ENCODE peak calls at places on chromosomes 7 and 10, in seven cellular contexts. V is neural crest cell, U is cardiac fibroblast, Y is HFFc6, S is fibroblast of pulmonary artery, B is IMR-90, L is heart right ventricle. I is an unnamed sample.
A peak's percentile ranks its signal among the peaks of the same experiment; 100 is the strongest.

GRCh38 chr7:14839307-14839706 is 63.2 kb downstream of the DGKB start:
- DNase-seq in V (no peak), U (no peak), Y (no peak), S (no peak), B (no peak), L (no peak), I (no peak)

GRCh38 chr10:83934062-83934461 is 205.2 kb upstream of the GHITM start:
- DNase-seq in V (no peak), U (no peak), Y (no peak), S (no peak), B (no peak), L (no peak), I (no peak)

GRCh38 chr10:29183304-29183918 is 105.5 kb upstream of the LYZL1 start:
- DNase-seq in V (no peak), U (no peak), Y (no peak), S (no peak), B (no peak), L (no peak), I (no peak)

GRCh38 chr10:51100221-51100620 is 25.9 kb downstream of the PRKG1 start:
- DNase-seq in V (no peak), U (peak; percentile 33), Y (no peak), S (peak; percentile 41), B (peak; percentile 20), L (no peak), I (no peak)

GRCh38 chr7:102873470-102874165 is 39.2 kb upstream of the LRRC17 start:
- DNase-seq in V (no peak), U (no peak), Y (no peak), S (no peak), B (no peak), L (no peak), I (no peak)

GRCh38 chr7:82729172-82730030 is 285.8 kb upstream of the CACNA2D1 start:
- DNase-seq in V (peak; percentile 9), U (peak; percentile 67), Y (peak; percentile 59), S (peak; percentile 70), B (peak; percentile 60), L (no peak), I (no peak)

GRCh38 chr10:122007415-122007814 is 18.5 kb downstream of the TACC2 start:
- DNase-seq in V (no peak), U (no peak), Y (no peak), S (no peak), B (no peak), L (no peak), I (no peak)

GRCh38 chr7:326845-327304 is 36.9 kb downstream of the FOXL3 start:
- DNase-seq in V (no peak), U (peak; percentile 36), Y (no peak), S (peak; percentile 22), B (peak; percentile 20), L (no peak), I (no peak)

GRCh38 chr10:42984761-42985325 is 92.0 kb upstream of the RET start:
- DNase-seq in V (no peak), U (no peak), Y (no peak), S (no peak), B (no peak), L (no peak), I (peak; percentile 44)

GRCh38 chr10:79184141-79184625 is 115.4 kb downstream of the ZMIZ1 start:
- DNase-seq in V (no peak), U (peak; percentile 60), Y (peak; percentile 84), S (peak; percentile 74), B (peak; percentile 84), L (no peak), I (no peak)

GRCh38 chr7:107370816-107371215 is 99.0 kb upstream of the GPR22 start:
- DNase-seq in V (no peak), U (no peak), Y (no peak), S (no peak), B (no peak), L (no peak), I (no peak)

GRCh38 chr10:97726636-97727178 is 10.2 kb upstream of the ZFYVE27 start:
- DNase-seq in V (no peak), U (peak; percentile 77), Y (peak; percentile 49), S (peak; percentile 86), B (peak; percentile 85), L (no peak), I (peak; percentile 25)

GRCh38 chr7:126483972-126484371 is 768.8 kb downstream of the GRM8 start:
- DNase-seq in V (no peak), U (no peak), Y (no peak), S (no peak), B (no peak), L (no peak), I (no peak)

GRCh38 chr10:46544989-46545791 is 11.3 kb downstream of the GPRIN2 start:
- DNase-seq in V (no peak), U (peak; percentile 33), Y (peak; percentile 56), S (peak; percentile 23), B (no peak), L (no peak), I (peak; percentile 46)

GRCh38 chr10:50585921-50586739 is 37.6 kb downstream of the SGMS1 start:
- DNase-seq in V (no peak), U (peak; percentile 55), Y (no peak), S (peak; percentile 77), B (peak; percentile 68), L (no peak), I (no peak)

GRCh38 chr10:33746878-33747277 is 412.4 kb upstream of the NRP1 start:
- DNase-seq in V (no peak), U (peak; percentile 21), Y (no peak), S (peak; percentile 29), B (peak; percentile 66), L (no peak), I (no peak)

GRCh38 chr7:128893251-128894100 is 17.0 kb downstream of the KCP start:
- DNase-seq in V (no peak), U (no peak), Y (no peak), S (no peak), B (no peak), L (no peak), I (peak; percentile 51)

GRCh38 chr7:93046641-93047040 is 71.1 kb downstream of the SAMD9 start:
- DNase-seq in V (peak; percentile 47), U (no peak), Y (no peak), S (no peak), B (no peak), L (no peak), I (no peak)

GRCh38 chr7:46725136-46725535 is 804.1 kb upstream of the IGFBP3 start:
- DNase-seq in V (no peak), U (no peak), Y (no peak), S (peak; percentile 14), B (no peak), L (no peak), I (no peak)

GRCh38 chr7:144955422-144955821 is 119.6 kb upstream of the TPK1 start:
- DNase-seq in V (no peak), U (no peak), Y (no peak), S (no peak), B (no peak), L (no peak), I (no peak)
- TF ChIP-seq CTCF in V (no peak), U (no peak), Y (no peak), S (no peak), B (no peak), L (no peak), I (no peak)

GRCh38 chr7:34158311-34158710 is 253.0 kb downstream of the BMPER start:
- DNase-seq in V (no peak), U (no peak), Y (no peak), S (peak; percentile 35), B (peak; percentile 41), L (peak; percentile 15), I (peak; percentile 77)

GRCh38 chr7:34160261-34160752 is 255.0 kb downstream of the BMPER start:
- DNase-seq in V (no peak), U (peak; percentile 58), Y (peak; percentile 98), S (peak; percentile 56), B (peak; percentile 92), L (no peak), I (no peak)

GRCh38 chr7:34157137-34157536 is 251.8 kb downstream of the BMPER start:
- DNase-seq in V (no peak), U (no peak), Y (no peak), S (no peak), B (no peak), L (no peak), I (no peak)

GRCh38 chr7:34156336-34156735 is 251.0 kb downstream of the BMPER start:
- DNase-seq in V (no peak), U (peak; percentile 61), Y (no peak), S (peak; percentile 32), B (peak; percentile 7), L (no peak), I (no peak)

GRCh38 chr7:34158754-34159153 is 253.4 kb downstream of the BMPER start:
- DNase-seq in V (no peak), U (no peak), Y (no peak), S (peak; percentile 29), B (peak; percentile 15), L (no peak), I (no peak)
- TF ChIP-seq CTCF in V (peak; percentile 16), U (no peak), Y (peak; percentile 34), S (peak; percentile 16), B (peak; percentile 15), L (no peak), I (no peak)

GRCh38 chr7:158941821-158942605 is 85.7 kb downstream of the DYNC2I1 start:
- DNase-seq in V (no peak), U (no peak), Y (no peak), S (no peak), B (no peak), L (no peak), I (no peak)

GRCh38 chr7:158944950-158945349 is 88.6 kb downstream of the DYNC2I1 start:
- DNase-seq in V (no peak), U (no peak), Y (no peak), S (no peak), B (no peak), L (no peak), I (no peak)

GRCh38 chr7:158943234-158943633 is 86.9 kb downstream of the DYNC2I1 start:
- DNase-seq in V (no peak), U (no peak), Y (no peak), S (no peak), B (no peak), L (no peak), I (no peak)

GRCh38 chr7:158944195-158944594 is 87.8 kb downstream of the DYNC2I1 start:
- DNase-seq in V (no peak), U (no peak), Y (no peak), S (no peak), B (no peak), L (no peak), I (no peak)

GRCh38 chr7:158943713-158944112 is 87.4 kb downstream of the DYNC2I1 start:
- DNase-seq in V (no peak), U (no peak), Y (no peak), S (no peak), B (no peak), L (no peak), I (no peak)
- TF ChIP-seq CTCF in V (no peak), U (no peak), Y (no peak), S (no peak), B (no peak), L (no peak), I (no peak)

DNA sequence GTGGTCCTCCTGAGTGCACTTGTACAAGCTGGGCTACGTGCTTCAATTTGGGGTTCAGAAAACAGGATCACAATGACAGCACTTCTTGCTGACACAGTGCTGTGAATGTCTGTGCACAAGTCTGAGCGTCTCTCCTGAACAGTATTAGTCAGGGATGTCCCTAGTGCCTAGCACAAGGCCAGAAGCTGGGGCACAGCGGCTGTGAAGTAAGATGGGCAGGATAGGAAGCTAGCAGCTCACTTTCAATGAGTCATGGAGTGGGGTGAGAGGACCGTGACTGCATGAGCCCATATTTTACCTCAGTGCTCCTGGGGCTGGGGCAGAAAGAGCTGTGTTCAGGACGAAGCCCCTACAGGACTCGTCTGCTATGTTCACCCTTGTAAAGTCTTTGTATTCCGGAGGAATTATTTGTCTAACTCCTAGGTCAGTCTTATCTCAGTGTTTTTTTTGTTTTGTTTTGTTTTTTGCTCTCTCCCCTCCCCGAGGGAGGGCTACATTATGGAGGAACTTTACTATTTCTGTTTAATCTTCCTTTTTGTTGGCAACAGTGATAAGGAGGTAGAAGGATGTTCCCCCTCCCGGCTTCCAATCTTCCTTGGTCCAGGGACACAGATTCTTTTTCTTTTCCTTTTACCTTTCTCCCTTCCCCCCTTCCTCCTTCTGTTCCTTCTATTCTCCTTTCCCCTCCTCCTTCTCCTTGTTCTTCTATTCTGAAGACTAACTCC is 2.8 kb upstream of the LRMDA start:
- DNase-seq in V (no peak), U (no peak), Y (no peak), S (no peak), B (peak; percentile 15), L (no peak), I (no peak)
- TF ChIP-seq CTCF in V (no peak), U (no peak), Y (no peak), S (no peak), B (no peak), L (no peak), I (no peak)